ENCODE peak calls at places on chromosomes 4 and X, in six cellular contexts. M is A549, O is uterus, F is right lobe of liver, R is tibial nerve, J is gastrocnemius medialis. A is an unnamed sample.

GRCh38 chrX:113384628-113385027 is 544.0 kb upstream of the AMOT start:
- DNase-seq in M (no peak), O (no peak), F (no peak), R (peak), J (no peak), A (no peak)

GRCh38 chr4:108043536-108043935 is 53.8 kb downstream of the HADH start:
- DNase-seq in M (no peak), O (no peak), F (no peak), R (no peak), J (no peak), A (no peak)

GRCh38 chrX:5086388-5086787 is 1142.3 kb downstream of the NLGN4X start:
- DNase-seq in M (no peak), O (no peak), F (no peak), R (no peak), J (no peak), A (no peak)

GRCh38 chrX:68801737-68802290 is 27.0 kb upstream of the EFNB1 start:
- DNase-seq in M (no peak), O (no peak), F (no peak), R (no peak), J (no peak), A (no peak)

GRCh38 chr4:107269175-107269574 is 233.1 kb upstream of the DKK2 start:
- DNase-seq in M (no peak), O (no peak), F (peak), R (no peak), J (no peak), A (no peak)

GRCh38 chr4:55355555-55355954 is 9.5 kb downstream of the SRD5A3 start:
- DNase-seq in M (no peak), O (no peak), F (no peak), R (no peak), J (no peak), A (no peak)

GRCh38 chr4:21203416-21203815 is 503.2 kb downstream of the PACRGL start:
- DNase-seq in M (no peak), O (no peak), F (no peak), R (no peak), J (no peak), A (no peak)

GRCh38 chrX:154827624-154828408 is 6.6 kb downstream of the SMIM9 start:
- DNase-seq in M (no peak), O (no peak), F (no peak), R (no peak), J (no peak), A (no peak)

GRCh38 chrX:29652484-29652883 is 562.9 kb upstream of the MAGEB2 start:
- DNase-seq in M (no peak), O (no peak), F (no peak), R (no peak), J (no peak), A (no peak)

GRCh38 chr4:25904748-25905082 is 9.3 kb upstream of the SMIM20 start:
- DNase-seq in M (no peak), O (no peak), F (no peak), R (no peak), J (no peak), A (no peak)

GRCh38 chrX:23003121-23003520 is 3.4 kb downstream of the DDX53 start:
- DNase-seq in M (no peak), O (no peak), F (no peak), R (no peak), J (no peak), A (no peak)

GRCh38 chr4:138864961-138865720 is 150.4 kb upstream of the NOCT start:
- DNase-seq in M (no peak), O (no peak), F (no peak), R (no peak), J (no peak), A (no peak)

GRCh38 chr4:53490965-53491622 is 100.2 kb downstream of the LNX1 start:
- DNase-seq in M (peak), O (peak), F (no peak), R (peak), J (no peak), A (no peak)

GRCh38 chr4:38154681-38155588 is 194.7 kb downstream of the PTTG2 start:
- DNase-seq in M (peak), O (no peak), F (no peak), R (no peak), J (peak), A (no peak)

GRCh38 chr4:141912831-141913230 is 276.4 kb downstream of the IL15 start:
- DNase-seq in M (no peak), O (no peak), F (no peak), R (peak), J (no peak), A (no peak)

GRCh38 chr4:183256756-183257385 is 63.2 kb downstream of the CLDN22 start:
- DNase-seq in M (peak), O (peak), F (no peak), R (peak), J (peak), A (no peak)

GRCh38 chr4:78320353-78320935 is 231.1 kb upstream of the ANXA3 start:
- DNase-seq in M (no peak), O (no peak), F (no peak), R (no peak), J (no peak), A (no peak)

GRCh38 chrX:109974906-109975655 is 27.8 kb upstream of the TMEM164 start:
- DNase-seq in M (no peak), O (no peak), F (no peak), R (no peak), J (no peak), A (no peak)

GRCh38 chr4:86554641-86555040 is 39.5 kb upstream of the PTPN13 start:
- DNase-seq in M (no peak), O (no peak), F (no peak), R (no peak), J (no peak), A (no peak)

GRCh38 chr4:150065740-150066139 is 12.5 kb upstream of the DCLK2 start:
- DNase-seq in M (no peak), O (no peak), F (no peak), R (no peak), J (no peak), A (no peak)

GRCh38 chrX:1419545-1420355 is 27.8 kb upstream of the SLC25A6 start:
- DNase-seq in M (no peak), O (no peak), F (no peak), R (no peak), J (no peak), A (peak)

GRCh38 chrX:119008122-119008744 is 33.8 kb downstream of the LONRF3 start:
- DNase-seq in M (peak), O (no peak), F (no peak), R (no peak), J (no peak), A (no peak)

GRCh38 chrX:100731441-100732281 is at the start of gene SYTL4:
- DNase-seq in M (no peak), O (peak), F (peak), R (no peak), J (no peak), A (peak)

GRCh38 chr4:24729041-24729730 is 66.2 kb upstream of the SOD3 start:
- DNase-seq in M (no peak), O (no peak), F (no peak), R (no peak), J (no peak), A (no peak)

GRCh38 chrX:112877771-112878173 is 37.1 kb upstream of the AMOT start:
- DNase-seq in M (no peak), O (no peak), F (no peak), R (no peak), J (no peak), A (no peak)

GRCh38 chrX:135416546-135416945 is 5.2 kb upstream of the SMIM10L2A start:
- DNase-seq in M (peak), O (no peak), F (no peak), R (no peak), J (no peak), A (no peak)

GRCh38 chr4:33270403-33270802 is 2550.2 kb downstream of the PCDH7 start:
- DNase-seq in M (no peak), O (no peak), F (no peak), R (no peak), J (no peak), A (no peak)

GRCh38 chr4:71162386-71162785 is 168.9 kb downstream of the DCK start:
- DNase-seq in M (no peak), O (no peak), F (no peak), R (no peak), J (no peak), A (no peak)

GRCh38 chrX:13837290-13837745 is 20.4 kb upstream of the GPM6B start:
- DNase-seq in M (no peak), O (no peak), F (no peak), R (no peak), J (no peak), A (no peak)

GRCh38 chrX:40849906-40850672 is 114.7 kb upstream of the MED14 start:
- DNase-seq in M (no peak), O (no peak), F (no peak), R (no peak), J (no peak), A (no peak)

GRCh38 chr4:3311489-3312171 is 18.8 kb downstream of the RGS12 start:
- DNase-seq in M (no peak), O (no peak), F (peak), R (no peak), J (no peak), A (peak)

GRCh38 chrX:25005034-25005381 is 10.8 kb downstream of the ARX start:
- DNase-seq in M (no peak), O (no peak), F (no peak), R (no peak), J (no peak), A (no peak)
- H3K4me3 ChIP-seq in M (no peak), O (peak), F (no peak), R (no peak), J (peak), A (peak)

GRCh38 chr4:39609454-39609911 is 29.2 kb downstream of the SMIM14 start:
- DNase-seq in M (peak), O (no peak), F (no peak), R (no peak), J (no peak), A (no peak)
- TF ChIP-seq POLR2A in M (no peak), O (no peak), F (no peak), R (no peak), J (no peak), A (no peak)

GRCh38 chr4:36244257-36245084 is at the start of gene ARAP2:
- DNase-seq in M (peak), O (peak), F (peak), R (peak), J (no peak), A (no peak)

GRCh38 chr4:36241771-36242170 is 2.5 kb downstream of the ARAP2 start:
- DNase-seq in M (no peak), O (no peak), F (no peak), R (no peak), J (no peak), A (no peak)

GRCh38 chr4:36242629-36243354 is 1.5 kb downstream of the ARAP2 start:
- DNase-seq in M (no peak), O (no peak), F (no peak), R (no peak), J (no peak), A (no peak)

GRCh38 chr4:36237366-36238353 is 6.7 kb downstream of the ARAP2 start:
- DNase-seq in M (no peak), O (no peak), F (no peak), R (no peak), J (no peak), A (no peak)

GRCh38 chr4:36243355-36244256 is 708 bp downstream of the ARAP2 start:
- DNase-seq in M (peak), O (peak), F (peak), R (no peak), J (no peak), A (peak)
- H3K27ac ChIP-seq in M (peak), O (peak), F (peak), R (peak), J (peak), A (peak)

GRCh38 chr4:945274-946102 is 13.2 kb downstream of the TMEM175 start:
- DNase-seq in M (no peak), O (no peak), F (no peak), R (no peak), J (no peak), A (peak)
- H3K4me3 ChIP-seq in M (no peak), O (no peak), F (no peak), R (no peak), J (no peak), A (no peak)

DNA sequence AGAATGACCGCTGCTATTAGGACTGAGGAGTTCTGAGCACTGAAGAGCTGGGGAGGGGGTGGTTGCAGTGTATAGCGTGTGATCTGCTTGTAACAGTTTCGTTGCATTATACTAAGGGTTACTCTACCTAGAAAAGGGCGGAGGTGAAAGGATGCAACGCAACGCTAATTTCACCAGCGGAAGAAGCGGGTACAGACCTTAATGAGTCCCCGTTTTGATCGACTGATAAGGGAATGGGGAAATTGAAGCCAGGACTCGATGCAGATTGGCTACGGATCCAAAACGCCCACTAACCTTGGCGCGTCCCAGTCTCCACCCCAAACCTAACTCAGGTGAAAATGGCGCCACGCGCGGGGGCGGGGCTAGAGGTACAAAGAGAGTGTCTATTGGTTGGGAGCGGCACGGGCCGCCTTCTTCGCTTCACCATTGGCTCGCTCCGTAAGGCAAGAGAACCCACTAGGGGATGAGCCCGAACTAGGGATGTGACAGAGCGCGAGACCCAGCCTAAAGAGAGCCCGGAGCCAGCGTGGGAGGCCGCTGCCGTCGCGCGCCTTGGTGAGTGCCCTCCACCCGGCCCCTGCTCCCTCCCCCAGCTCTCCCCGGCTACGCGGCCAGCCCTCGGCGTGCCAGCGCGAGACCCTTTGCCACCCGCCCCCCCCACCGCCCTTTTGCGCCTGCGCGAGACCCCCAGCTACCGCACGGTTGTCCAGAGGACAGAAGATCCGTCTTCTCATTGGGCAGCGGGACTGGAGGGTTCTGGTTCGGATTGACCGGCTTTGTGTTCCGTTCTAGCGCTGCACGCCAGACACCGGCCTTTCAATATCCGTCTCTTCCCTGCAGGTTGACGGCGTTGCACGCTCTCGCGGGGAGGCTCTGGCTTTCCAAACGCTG is at the start of gene EBP:
- DNase-seq in M (peak), O (peak), F (peak), R (peak), J (peak), A (peak)
- TF ChIP-seq POLR2A in M (peak), O (peak), F (peak), R (no peak), J (peak), A (no peak)

GRCh38 chr4:76301068-76301774 is 5.3 kb upstream of the STBD1 start:
- DNase-seq in M (peak), O (no peak), F (no peak), R (no peak), J (peak), A (no peak)
- H3K27ac ChIP-seq in M (peak), O (no peak), F (peak), R (no peak), J (peak), A (no peak)

DNA sequence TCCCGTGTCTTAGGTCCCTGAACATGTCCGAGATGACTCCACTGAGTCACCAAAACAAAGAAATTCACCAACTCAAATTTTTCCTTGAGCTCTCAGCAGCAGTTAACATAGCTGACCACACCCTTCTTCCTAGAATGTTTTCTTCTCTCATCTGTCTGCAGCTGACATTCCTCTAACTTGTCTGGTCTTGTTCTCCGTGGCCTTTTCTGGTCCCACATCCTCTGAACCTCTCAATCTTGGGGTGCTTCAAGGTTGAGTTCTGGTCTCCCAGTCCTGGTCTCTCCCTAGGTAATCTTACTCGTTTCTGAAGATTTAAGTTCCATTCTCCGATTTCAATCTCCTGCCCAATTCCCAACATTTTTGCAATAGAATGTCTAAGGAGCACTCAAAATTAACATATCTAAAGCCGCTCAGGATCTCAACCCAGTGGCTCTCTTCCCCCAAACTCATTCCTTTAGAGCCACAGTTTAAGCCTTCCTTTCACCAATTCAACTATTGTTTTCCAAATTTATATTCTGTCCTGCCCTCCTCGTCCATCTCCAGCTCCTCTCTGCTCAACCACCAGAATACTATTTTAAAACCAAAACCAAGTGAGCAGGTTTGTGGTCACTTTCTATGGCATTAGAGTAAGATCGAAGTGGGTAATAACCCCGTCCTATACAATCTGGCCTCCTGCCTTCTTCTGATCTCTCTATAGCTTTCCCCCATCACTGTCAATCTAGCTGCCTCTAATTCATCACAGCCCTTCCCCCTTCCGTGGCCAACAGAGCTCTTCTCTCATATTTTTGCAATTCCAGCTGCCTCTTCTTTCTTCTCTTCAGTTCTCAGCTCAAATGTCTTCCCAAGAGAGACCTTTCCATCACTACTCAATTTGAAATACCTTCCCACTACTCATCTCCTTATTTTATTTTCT is 1.2 kb downstream of the TRIML2 start:
- DNase-seq in M (peak), O (no peak), F (no peak), R (no peak), J (no peak), A (no peak)
- H3K4me3 ChIP-seq in M (peak), O (no peak), F (no peak), R (no peak), J (no peak), A (no peak)

GRCh38 chrX:130268500-130269170 is at the start of gene ZNF280C:
- DNase-seq in M (peak), O (peak), F (peak), R (peak), J (peak), A (peak)
- TF ChIP-seq POLR2A in M (peak), O (peak), F (peak), R (peak), J (peak), A (peak)

GRCh38 chr4:42655248-42655647 is 1.7 kb downstream of the ATP8A1 start:
- DNase-seq in M (no peak), O (no peak), F (no peak), R (no peak), J (no peak), A (no peak)

GRCh38 chr4:42656986-42657792 is at the start of gene ATP8A1:
- DNase-seq in M (peak), O (peak), F (peak), R (peak), J (peak), A (peak)

GRCh38 chr4:42654606-42655005 is 2.3 kb downstream of the ATP8A1 start:
- DNase-seq in M (no peak), O (peak), F (no peak), R (peak), J (no peak), A (no peak)

GRCh38 chr4:42655921-42656735 is 777 bp downstream of the ATP8A1 start:
- DNase-seq in M (no peak), O (peak), F (peak), R (peak), J (peak), A (peak)

DNA sequence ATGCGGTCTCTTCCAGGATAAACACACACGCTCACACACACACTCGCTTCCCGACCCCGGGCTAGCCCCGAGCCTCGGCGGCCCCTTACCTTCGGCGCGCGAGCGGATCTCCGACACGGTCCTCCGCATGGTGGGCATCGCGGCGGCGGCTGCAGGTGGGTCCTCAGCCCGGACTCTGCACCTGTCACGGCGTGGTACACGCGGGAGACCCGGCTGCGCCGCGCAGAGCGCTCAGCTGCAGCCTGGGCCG is 244 bp downstream of the ATP8A1 start:
- DNase-seq in M (no peak), O (no peak), F (no peak), R (no peak), J (no peak), A (no peak)
- H3K27ac ChIP-seq in M (peak), O (peak), F (peak), R (peak), J (peak), A (peak)

GRCh38 chr4:1579834-1580686 is 104.1 kb downstream of the FAM53A start:
- DNase-seq in M (peak), O (no peak), F (peak), R (peak), J (peak), A (peak)
- H3K4me3 ChIP-seq in M (peak), O (peak), F (peak), R (peak), J (peak), A (peak)

A was measured in suprapubic skin.